ENCODE peak calls at places on chromosomes 6 and 20, in six cellular contexts. R is osteocyte, M is esophagus squamous epithelium, P is cardiac fibroblast, Z is psoas muscle, D is neural progenitor cell. T is an unnamed sample.

GRCh38 chr20:39878809-39879208 is 810.2 kb downstream of the MAFB start:
- DNase-seq in M (no peak), D (no peak), P (no peak), R (no peak), Z (no peak), T (no peak)

GRCh38 chr6:128807577-128807976 is 75.4 kb upstream of the LAMA2 start:
- DNase-seq in Z (no peak), M (no peak), D (peak; percentile 39), P (peak; percentile 74), R (no peak), T (no peak)

GRCh38 chr20:18496740-18497592 is at the start of gene RBBP9:
- DNase-seq in Z (peak; percentile 87), D (peak; percentile 96), P (peak; percentile 81), M (peak; percentile 17), R (peak; percentile 92), T (no peak)

GRCh38 chr6:30614843-30615218 is 2.2 kb downstream of the PPP1R10 start:
- DNase-seq in P (peak; percentile 99), Z (peak; percentile 77), M (peak; percentile 64), R (peak; percentile 93), D (peak; percentile 96), T (peak; percentile 95)

GRCh38 chr20:36465109-36466080 is 75.9 kb upstream of the MYL9 start:
- DNase-seq in P (peak; percentile 88), M (no peak), Z (peak; percentile 68), R (peak; percentile 87), D (peak; percentile 53), T (no peak)

GRCh38 chr6:75800133-75800532 is 51.1 kb downstream of the MYO6 start:
- DNase-seq in M (no peak), P (no peak), R (no peak), D (no peak), Z (no peak), T (no peak)

GRCh38 chr6:63764318-63764916 is 128.8 kb downstream of the PHF3 start:
- DNase-seq in D (peak; percentile 56), M (no peak), P (peak; percentile 72), R (no peak), Z (no peak), T (no peak)

GRCh38 chr6:15246217-15247211 is 645 bp downstream of the JARID2 start:
- DNase-seq in Z (no peak), D (peak; percentile 43), R (no peak), M (no peak), P (peak; percentile 46), T (no peak)

GRCh38 chr20:60078351-60079250 is 120.4 kb downstream of the CDH26 start:
- DNase-seq in D (no peak), Z (no peak), R (no peak), P (no peak), M (no peak), T (no peak)

GRCh38 chr6:126890055-126890454 is 228.4 kb upstream of the RSPO3 start:
- DNase-seq in M (no peak), R (no peak), D (no peak), P (no peak), Z (no peak), T (no peak)

GRCh38 chr20:50257860-50258259 is 67.2 kb downstream of the CEBPB start:
- DNase-seq in D (no peak), P (no peak), Z (no peak), M (no peak), R (no peak), T (no peak)

GRCh38 chr6:34771727-34772126 is 14.4 kb downstream of the SNRPC start:
- DNase-seq in M (no peak), D (no peak), P (peak; percentile 67), Z (no peak), R (no peak), T (no peak)

GRCh38 chr20:3243718-3244358 is 4.8 kb upstream of the SLC4A11 start:
- DNase-seq in R (no peak), P (peak; percentile 8), M (no peak), Z (no peak), D (no peak), T (no peak)

GRCh38 chr20:346033-346639 is 775 bp upstream of the NRSN2 start:
- DNase-seq in P (no peak), R (no peak), M (no peak), Z (no peak), D (no peak), T (no peak)

GRCh38 chr20:37564388-37565133 is 36.9 kb upstream of the BLCAP start:
- DNase-seq in Z (peak; percentile 37), R (peak; percentile 89), M (no peak), D (peak; percentile 87), P (peak; percentile 22), T (peak; percentile 52)

GRCh38 chr20:46715292-46715756 is 5.9 kb downstream of the SLC2A10 start:
- DNase-seq in P (peak; percentile 42), M (no peak), D (peak; percentile 48), R (no peak), Z (peak; percentile 57), T (peak; percentile 91)

GRCh38 chr6:72579865-72580264 is 42.0 kb upstream of the KCNQ5 start:
- DNase-seq in M (no peak), P (peak; percentile 35), D (no peak), Z (no peak), R (no peak), T (no peak)

GRCh38 chr6:2986722-2987196 is 12.9 kb upstream of the NQO2 start:
- DNase-seq in P (peak; percentile 82), Z (no peak), R (no peak), M (no peak), D (no peak), T (no peak)

GRCh38 chr6:98041921-98042320 is 758.9 kb upstream of the MMS22L start:
- DNase-seq in R (no peak), Z (no peak), M (no peak), P (no peak), D (peak; percentile 85), T (no peak)

GRCh38 chr20:56358070-56358469 is 704 bp upstream of the FAM210B start:
- DNase-seq in D (no peak), M (no peak), P (no peak), Z (no peak), R (no peak), T (no peak)

GRCh38 chr20:62063981-62064787 is 1.5 kb downstream of the TAF4 start:
- DNase-seq in M (no peak), P (peak; percentile 15), Z (peak; percentile 54), R (no peak), D (peak; percentile 62), T (no peak)

GRCh38 chr6:135906542-135906941 is 55.0 kb downstream of the PDE7B start:
- DNase-seq in Z (no peak), M (no peak), D (no peak), R (no peak), P (peak; percentile 63), T (no peak)

GRCh38 chr6:16380220-16380809 is 141.9 kb downstream of the GMPR start:
- DNase-seq in D (no peak), M (no peak), P (no peak), Z (no peak), R (no peak), T (no peak)

GRCh38 chr20:36988494-36988966 is 37.0 kb upstream of the SAMHD1 start:
- DNase-seq in R (no peak), M (no peak), P (peak; percentile 80), Z (no peak), D (no peak), T (no peak)

GRCh38 chr6:44178424-44179071 is 19.9 kb downstream of the CAPN11 start:
- DNase-seq in M (no peak), P (no peak), D (no peak), R (no peak), Z (no peak), T (no peak)

GRCh38 chr20:19964289-19965263 is 52.6 kb upstream of the NAA20 start:
- DNase-seq in D (no peak), P (peak; percentile 89), R (no peak), Z (peak; percentile 72), M (no peak), T (no peak)

GRCh38 chr20:53578492-53579222 is 15.0 kb downstream of the ZNF217 start:
- DNase-seq in D (peak; percentile 90), P (peak; percentile 97), Z (no peak), R (peak; percentile 85), M (peak; percentile 11), T (no peak)
- TF ChIP-seq CTCF in D (peak; percentile 91), P (peak; percentile 70), Z (peak; percentile 85), R (peak; percentile 87), M (peak; percentile 97), T (peak; percentile 77)

DNA sequence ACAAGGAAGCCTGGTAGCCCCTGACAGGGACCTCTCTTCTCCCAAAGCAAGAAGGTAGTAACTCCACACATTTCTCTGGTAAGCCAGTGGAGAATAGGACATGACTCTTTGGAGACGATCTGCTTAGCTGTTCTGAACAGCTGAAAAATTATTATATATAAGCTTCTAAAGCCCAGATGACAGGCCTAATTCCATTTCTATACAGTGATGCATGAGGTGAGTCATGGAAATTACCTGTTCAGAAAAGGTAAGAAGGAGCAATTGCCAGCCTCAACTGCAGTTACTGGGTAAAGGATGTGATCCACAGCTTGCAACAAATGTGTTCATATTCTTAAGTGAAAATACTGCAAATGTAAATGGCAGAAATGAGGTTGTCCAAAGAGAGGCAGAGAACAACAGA is 54.0 kb downstream of the PREP start:
- DNase-seq in M (no peak), P (no peak), Z (no peak), R (no peak), D (no peak), T (no peak)
- TF ChIP-seq CTCF in M (no peak), P (no peak), Z (no peak), R (no peak), D (no peak), T (no peak)

GRCh38 chr6:95128439-95128838 is 448.9 kb upstream of the MANEA start:
- DNase-seq in M (no peak), R (no peak), D (no peak), Z (no peak), P (no peak), T (no peak)

GRCh38 chr6:95133578-95133977 is 443.8 kb upstream of the MANEA start:
- DNase-seq in P (peak; percentile 23), R (no peak), D (peak; percentile 30), M (no peak), Z (no peak), T (no peak)
- TF ChIP-seq CTCF in P (peak; percentile 17), R (no peak), D (peak; percentile 50), M (no peak), Z (no peak), T (no peak)

GRCh38 chr6:39380837-39381534 is 58.5 kb upstream of the KCNK16 start:
- DNase-seq in M (no peak), Z (no peak), P (no peak), D (no peak), R (no peak), T (no peak)

GRCh38 chr6:39378175-39378889 is 55.8 kb upstream of the KCNK16 start:
- DNase-seq in Z (no peak), P (no peak), R (no peak), M (no peak), D (no peak), T (no peak)

GRCh38 chr6:39379026-39379425 is 56.5 kb upstream of the KCNK16 start:
- DNase-seq in P (no peak), M (no peak), R (no peak), Z (no peak), D (no peak), T (no peak)

GRCh38 chr6:39375405-39375804 is 52.9 kb upstream of the KCNK16 start:
- DNase-seq in P (no peak), D (no peak), M (no peak), R (no peak), Z (no peak), T (no peak)

DNA sequence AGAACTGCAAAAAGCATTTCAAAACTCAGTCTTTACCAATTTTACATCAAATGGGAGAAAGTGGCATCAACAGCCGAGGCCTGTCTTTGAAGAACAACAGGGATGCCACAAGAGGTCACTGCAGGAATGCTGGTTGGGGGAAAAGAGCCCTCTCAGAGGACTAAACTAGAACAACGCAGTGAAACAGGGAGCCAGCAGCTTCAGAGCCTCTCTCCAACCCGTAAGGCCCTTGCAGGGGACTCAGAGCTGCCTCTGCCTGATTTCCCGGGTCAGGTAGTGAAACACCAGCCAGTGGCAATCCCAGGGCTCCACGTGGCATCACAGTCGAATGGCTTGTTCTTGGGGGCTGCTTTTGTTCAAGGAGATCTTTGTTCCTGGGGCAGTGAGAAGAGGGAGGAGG is 55.0 kb upstream of the KCNK16 start:
- DNase-seq in Z (peak; percentile 42), D (peak; percentile 89), R (peak; percentile 90), P (peak; percentile 80), M (no peak), T (no peak)
- TF ChIP-seq CTCF in Z (peak; percentile 58), D (peak; percentile 88), R (peak; percentile 90), P (peak; percentile 75), M (peak; percentile 55), T (peak; percentile 41)